ENCODE peak calls at places on chromosomes 3 and 15, in eight cellular contexts. A is left lobe of liver; B is stimulated activated CD8-positive, alpha-beta memory T cell treated with anti-CD3 and anti-CD28 coated beads, Interleukin-15, amount 100 ng/mL, for 1 hour; D is activated T-cell treated with anti-CD3 and anti-CD28 coated beads for 1 hour; W is HuH-7; M is breast epithelium; S is kidney tubule cell; L is stimulated activated CD4-positive, alpha-beta T cell treated with anti-CD3 and anti-CD28 coated beads, Interleukin-1b, Interleukin-23, amount 100 ng/mL, for 24 hours. F is an unnamed sample.

GRCh38 chr3:57060089-57060829 is at the start of gene SPATA12:
- DNase-seq in A (no peak), B (no peak), D (no peak), W (peak), M (peak), S (peak), L (no peak), F (peak)

GRCh38 chr15:93899817-93900216 is 331.5 kb upstream of the MCTP2 start:
- DNase-seq in A (no peak), B (no peak), D (no peak), W (no peak), M (no peak), S (no peak), L (no peak), F (no peak)

GRCh38 chr3:38168988-38169363 is 3.6 kb downstream of the OXSR1 start:
- DNase-seq in A (no peak), B (no peak), D (no peak), W (no peak), M (no peak), S (peak), L (no peak), F (no peak)

GRCh38 chr15:77975332-77976119 is 102.0 kb downstream of the TBC1D2B start:
- DNase-seq in A (peak), B (no peak), D (no peak), W (no peak), M (peak), S (no peak), L (no peak), F (no peak)

GRCh38 chr3:167380004-167380689 is at the start of gene ZBBX:
- DNase-seq in A (peak), B (peak), D (peak), W (peak), M (peak), S (peak), L (peak), F (peak)

GRCh38 chr15:39135989-39136388 is 444.9 kb upstream of the THBS1 start:
- DNase-seq in A (no peak), B (no peak), D (no peak), W (no peak), M (no peak), S (peak), L (no peak), F (no peak)

GRCh38 chr3:190038050-190038631 is 82.6 kb downstream of the P3H2 start:
- DNase-seq in A (no peak), B (no peak), D (no peak), W (peak), M (peak), S (peak), L (no peak), F (no peak)

GRCh38 chr3:42900731-42901420 is 5.1 kb upstream of the ZNF662 start:
- DNase-seq in A (no peak), B (no peak), D (no peak), W (no peak), M (no peak), S (no peak), L (no peak), F (no peak)

GRCh38 chr15:45611305-45611704 is 23.5 kb upstream of the SQOR start:
- DNase-seq in A (no peak), B (no peak), D (no peak), W (no peak), M (no peak), S (peak), L (no peak), F (no peak)

GRCh38 chr3:177904661-177905060 is 631.6 kb upstream of the KCNMB2 start:
- DNase-seq in A (no peak), B (no peak), D (no peak), W (no peak), M (no peak), S (peak), L (no peak), F (no peak)

GRCh38 chr3:15319575-15319974 is 12.8 kb downstream of the SH3BP5 start:
- DNase-seq in A (no peak), B (no peak), D (no peak), W (no peak), M (no peak), S (peak), L (no peak), F (no peak)

GRCh38 chr3:38004415-38005075 is 14.0 kb downstream of the VILL start:
- DNase-seq in A (peak), B (peak), D (peak), W (peak), M (peak), S (peak), L (no peak), F (no peak)

GRCh38 chr15:74815961-74816360 is 3.3 kb downstream of the LMAN1L start:
- DNase-seq in A (no peak), B (no peak), D (no peak), W (no peak), M (no peak), S (no peak), L (no peak), F (no peak)

GRCh38 chr3:155078959-155079794 is 942 bp upstream of the MME start:
- DNase-seq in A (no peak), B (no peak), D (no peak), W (no peak), M (no peak), S (no peak), L (no peak), F (no peak)

GRCh38 chr3:66582721-66583141 is 81.9 kb upstream of the LRIG1 start:
- DNase-seq in A (no peak), B (peak), D (peak), W (no peak), M (no peak), S (peak), L (peak), F (peak)

GRCh38 chr3:171532294-171532693 is 72.1 kb upstream of the TNIK start:
- DNase-seq in A (no peak), B (no peak), D (no peak), W (no peak), M (no peak), S (no peak), L (no peak), F (no peak)

GRCh38 chr15:34600920-34601319 is 17.5 kb upstream of the GOLGA8B start:
- DNase-seq in A (no peak), B (no peak), D (no peak), W (no peak), M (no peak), S (no peak), L (no peak), F (no peak)

GRCh38 chr3:140863481-140864084 is 78.1 kb upstream of the SLC25A36 start:
- DNase-seq in A (peak), B (peak), D (peak), W (peak), M (no peak), S (peak), L (no peak), F (peak)

GRCh38 chr3:133490468-133491351 is 82.8 kb upstream of the CDV3 start:
- DNase-seq in A (no peak), B (peak), D (peak), W (no peak), M (no peak), S (no peak), L (no peak), F (no peak)

GRCh38 chr3:126360046-126360713 is 3.0 kb upstream of the KLF15 start:
- DNase-seq in A (peak), B (no peak), D (no peak), W (no peak), M (no peak), S (no peak), L (no peak), F (no peak)

GRCh38 chr3:179100652-179101051 is 29.0 kb upstream of the ZMAT3 start:
- DNase-seq in A (no peak), B (no peak), D (no peak), W (no peak), M (no peak), S (peak), L (no peak), F (peak)

GRCh38 chr15:93040288-93041158 is 48.5 kb downstream of the RGMA start:
- DNase-seq in A (no peak), B (no peak), D (no peak), W (no peak), M (peak), S (no peak), L (no peak), F (no peak)

GRCh38 chr3:132256984-132257383 is 60.2 kb upstream of the ACP3 start:
- DNase-seq in A (no peak), B (no peak), D (no peak), W (peak), M (no peak), S (peak), L (no peak), F (peak)

GRCh38 chr3:184239221-184239620 is 9.5 kb downstream of the ALG3 start:
- DNase-seq in A (no peak), B (no peak), D (no peak), W (no peak), M (no peak), S (no peak), L (no peak), F (no peak)

GRCh38 chr3:110430146-110430545 is 641.5 kb upstream of the NECTIN3 start:
- DNase-seq in A (no peak), B (no peak), D (no peak), W (no peak), M (no peak), S (no peak), L (no peak), F (no peak)

GRCh38 chr3:194688207-194688711 is 2.6 kb downstream of the FAM43A start:
- DNase-seq in A (no peak), B (no peak), D (peak), W (no peak), M (no peak), S (no peak), L (no peak), F (no peak)

GRCh38 chr15:64740361-64741170 is 34.8 kb downstream of the RBPMS2 start:
- DNase-seq in A (no peak), B (no peak), D (no peak), W (no peak), M (no peak), S (no peak), L (no peak), F (no peak)

GRCh38 chr3:114121996-114122709 is 56.7 kb downstream of the DRD3 start:
- DNase-seq in A (no peak), B (no peak), D (no peak), W (no peak), M (no peak), S (peak), L (no peak), F (peak)

GRCh38 chr3:46466871-46467403 is 2.2 kb upstream of the LTF start:
- DNase-seq in A (peak), B (no peak), D (no peak), W (no peak), M (no peak), S (no peak), L (no peak), F (no peak)

GRCh38 chr15:45919806-45920205 is 285.0 kb downstream of the SQOR start:
- DNase-seq in A (no peak), B (no peak), D (no peak), W (no peak), M (no peak), S (peak), L (no peak), F (no peak)